ENCODE peak calls at places on chromosomes 6 and 20, in six cellular contexts. M is ovary, H is uterus, L is lower leg skin, W is HCT116, N is gastrocnemius medialis. C is an unnamed sample.

GRCh38 chr20:62796699-62797491 is 622 bp downstream of the MRGBP start:
- DNase-seq in W (no peak), N (peak; percentile 25), H (no peak), M (peak; percentile 69), L (no peak), C (no peak)

GRCh38 chr20:61193164-61193563 is 58.9 kb upstream of the CDH4 start:
- DNase-seq in W (no peak), L (no peak), H (no peak), N (no peak), M (no peak), C (no peak)

GRCh38 chr6:31663087-31663960 is 1.5 kb downstream of the GPANK1 start:
- DNase-seq in M (no peak), N (no peak), L (no peak), W (no peak), H (no peak), C (no peak)

GRCh38 chr6:35955071-35955470 is 34.2 kb upstream of the SRPK1 start:
- DNase-seq in W (no peak), M (no peak), L (no peak), N (no peak), H (no peak), C (no peak)

GRCh38 chr20:46558511-46558959 is 8.1 kb upstream of the OCSTAMP start:
- DNase-seq in H (no peak), L (peak; percentile 25), W (no peak), M (no peak), N (peak; percentile 23), C (no peak)

GRCh38 chr6:150435360-150435759 is 66.5 kb downstream of the IYD start:
- DNase-seq in L (no peak), H (no peak), M (no peak), W (no peak), N (no peak), C (no peak)

GRCh38 chr20:23624307-23624706 is 13.4 kb downstream of the CST3 start:
- DNase-seq in H (no peak), W (no peak), M (no peak), N (no peak), L (no peak), C (no peak)

GRCh38 chr6:111763381-111763780 is 109.9 kb downstream of the FYN start:
- DNase-seq in W (no peak), H (no peak), N (no peak), M (no peak), L (no peak), C (no peak)

GRCh38 chr6:40631760-40632159 is 44.6 kb upstream of the LRFN2 start:
- DNase-seq in M (no peak), H (no peak), N (no peak), W (no peak), L (no peak), C (no peak)

GRCh38 chr6:125836466-125836865 is 45.7 kb downstream of the NCOA7 start:
- DNase-seq in H (no peak), M (no peak), L (no peak), N (no peak), W (no peak), C (no peak)

GRCh38 chr6:167699141-167700036 is 127.3 kb upstream of the AFDN start:
- DNase-seq in N (peak; percentile 42), H (peak; percentile 61), L (peak; percentile 72), W (no peak), M (no peak), C (peak; percentile 67)

GRCh38 chr6:82144007-82144851 is 103.3 kb downstream of the IBTK start:
- DNase-seq in M (no peak), W (peak; percentile 75), L (peak; percentile 28), N (peak; percentile 39), H (peak; percentile 14), C (no peak)
- H3K4me3 ChIP-seq in M (no peak overlapping the region), W (peak overlapping the region; percentile 41), L (no peak overlapping the region), N (no peak overlapping the region), H (no peak overlapping the region), C (no peak overlapping the region)

DNA sequence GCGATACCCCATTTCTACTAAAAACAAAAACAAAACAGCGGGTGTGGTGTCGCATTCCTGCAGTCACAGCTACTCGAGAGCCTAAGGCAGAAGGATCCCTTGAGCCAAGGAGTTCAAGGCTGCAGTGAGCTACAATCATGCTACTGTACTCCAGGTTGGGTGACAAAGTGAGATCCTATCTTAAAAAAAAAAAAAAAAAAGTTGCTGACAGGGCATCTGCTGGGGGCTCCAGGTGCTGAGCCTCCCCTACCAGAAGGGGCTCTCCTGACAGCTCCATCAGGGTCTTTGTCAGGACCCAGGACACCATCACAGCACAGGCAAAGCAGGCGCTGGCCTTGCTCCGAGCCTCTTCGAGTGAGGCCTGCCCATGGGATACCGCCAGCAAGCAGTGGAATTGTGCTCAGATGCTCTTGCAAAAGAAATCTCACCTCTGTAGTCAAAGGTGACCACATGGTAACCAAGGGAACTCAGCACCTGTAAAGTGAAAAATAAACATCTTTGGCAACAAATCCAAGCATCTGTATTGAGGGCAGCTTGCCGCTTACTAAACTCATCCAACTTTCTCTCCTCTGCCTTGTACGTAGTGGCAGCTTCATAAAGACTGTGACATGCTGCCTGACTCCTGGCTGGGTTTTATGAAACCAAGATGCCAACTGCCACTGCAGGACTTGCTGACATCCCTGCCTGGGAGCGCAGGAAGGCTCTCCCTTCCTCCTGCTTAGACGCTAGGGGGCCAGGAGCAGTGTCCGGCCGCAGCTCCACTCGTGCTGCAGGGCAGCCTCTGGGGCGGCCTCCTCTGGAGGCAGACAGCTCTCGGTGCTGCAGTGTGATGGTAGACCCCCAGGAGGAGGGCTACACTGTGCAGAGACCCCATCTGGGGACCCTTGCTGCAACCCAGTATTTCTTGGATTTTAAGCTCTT is 66.9 kb downstream of the PYGB start:
- DNase-seq in L (no peak), N (no peak), H (peak; percentile 4), W (no peak), M (no peak), C (peak; percentile 40)
- TF ChIP-seq CTCF in L (no peak), N (no peak), H (no peak), W (no peak), M (no peak), C (no peak)

GRCh38 chr6:152721956-152722355 is 24.3 kb downstream of the MYCT1 start:
- DNase-seq in L (no peak), N (no peak), H (no peak), W (no peak), M (no peak), C (no peak)

GRCh38 chr6:152723398-152723797 is 25.7 kb downstream of the MYCT1 start:
- DNase-seq in L (no peak), N (no peak), W (no peak), M (no peak), H (no peak), C (no peak)

GRCh38 chr6:152727507-152727906 is 23.1 kb upstream of the VIP start:
- DNase-seq in H (no peak), W (no peak), N (no peak), M (no peak), L (no peak), C (no peak)

GRCh38 chr6:152720964-152721363 is 23.3 kb downstream of the MYCT1 start:
- DNase-seq in L (no peak), N (no peak), M (no peak), H (no peak), W (peak; percentile 40), C (no peak)

GRCh38 chr6:152726313-152726712 is 24.3 kb upstream of the VIP start:
- DNase-seq in W (no peak), H (no peak), M (no peak), N (no peak), L (no peak), C (no peak)
- TF ChIP-seq POLR2A in W (no peak), H (no peak), M (no peak), N (no peak), L (no peak), C (no peak)

GRCh38 chr20:38863024-38863851 is 57.7 kb downstream of the PPP1R16B start:
- DNase-seq in L (no peak), N (no peak), H (no peak), W (no peak), M (no peak), C (no peak)
- H3K4me3 ChIP-seq in L (no peak overlapping the region), N (no peak overlapping the region), H (no peak overlapping the region), W (no peak overlapping the region), M (no peak overlapping the region), C (no peak overlapping the region)

DNA sequence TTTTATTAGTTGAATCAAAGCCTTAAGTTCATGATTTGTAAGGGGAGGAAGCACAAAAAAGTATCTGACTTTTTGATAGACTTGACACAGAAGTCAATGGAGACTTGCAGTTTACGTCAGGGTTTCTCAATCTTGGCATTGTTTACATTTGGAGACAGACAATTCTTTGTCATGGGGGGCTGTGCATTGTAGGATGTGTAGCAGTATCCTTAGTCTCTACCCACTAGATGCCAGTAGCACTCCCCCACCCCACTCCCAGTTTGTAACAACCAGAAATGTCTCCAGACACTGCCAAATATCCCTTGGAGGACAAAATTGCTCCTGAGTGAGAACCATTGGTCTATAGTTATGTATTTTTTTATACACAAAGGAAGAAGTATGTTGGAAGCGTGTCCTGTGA is 434.1 kb downstream of the RFPL4B start:
- DNase-seq in H (no peak), W (no peak), L (no peak), N (no peak), M (no peak), C (no peak)
- TF ChIP-seq CTCF in H (no peak), W (no peak), L (no peak), N (no peak), M (no peak), C (no peak)

GRCh38 chr6:80638222-80639055 is 532.0 kb downstream of the BCKDHB start:
- DNase-seq in W (peak; percentile 81), N (no peak), H (no peak), L (peak; percentile 17), M (no peak), C (no peak)
- TF ChIP-seq POLR2A in W (no peak), N (no peak), H (no peak), L (no peak), M (no peak), C (no peak)

DNA sequence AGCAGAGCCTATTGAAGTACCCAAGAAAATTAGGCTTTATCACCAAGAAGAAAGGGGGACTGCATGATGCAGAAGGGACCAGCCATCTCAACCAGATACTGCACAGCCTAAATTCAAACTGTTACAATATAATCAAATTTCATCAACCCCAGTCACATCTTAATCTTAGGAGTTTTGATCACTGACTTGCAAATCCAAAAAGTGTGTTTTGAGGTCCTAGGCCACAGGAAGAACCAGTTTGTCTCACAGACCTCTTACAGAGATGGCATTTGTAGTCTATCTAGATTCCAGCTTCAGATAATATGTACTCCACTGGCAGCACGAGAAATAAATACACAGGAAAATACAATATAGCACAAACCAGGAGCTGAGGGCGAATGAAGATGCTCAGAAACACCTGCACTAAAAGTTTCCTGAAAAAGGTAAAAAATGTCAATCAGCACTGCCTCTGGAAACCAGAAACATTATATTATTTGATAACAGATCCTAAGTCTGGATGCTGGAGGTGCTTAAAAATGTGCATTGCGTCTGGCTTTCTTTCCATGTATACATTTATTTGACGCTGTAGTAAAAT is 665 bp upstream of the BTN3A3 start:
- DNase-seq in H (no peak), M (no peak), N (no peak), L (no peak), W (no peak), C (no peak)
- H3K4me3 ChIP-seq in H (peak overlapping the region; percentile 64), M (peak overlapping the region; percentile 58), N (peak overlapping the region; percentile 60), L (no peak overlapping the region), W (peak overlapping the region; percentile 52), C (peak overlapping the region; percentile 60)

C was measured in right lobe of liver.